ENCODE peak calls at places on chromosomes 5 and 9, in nine cellular contexts. H is HEK293T; K is activated naive CD4-positive, alpha-beta T cell; R is hypothalamus; F is omental fat pad; V is H54; B is G401; P is HFFc6; X is heart left ventricle. N is an unnamed sample.

GRCh38 chr5:137566118-137566541 is 67.0 kb upstream of the SPOCK1 start:
- DNase-seq in H (no peak), K (no peak), R (no peak), F (no peak), V (no peak), B (peak; percentile 10), P (no peak), X (peak; percentile 39), N (no peak)

GRCh38 chr5:134146651-134147544 is 29.9 kb downstream of the SKP1 start:
- DNase-seq in H (no peak), K (no peak), R (no peak), F (no peak), V (no peak), B (no peak), P (no peak), X (no peak), N (no peak)

GRCh38 chr9:110101531-110102161 is 106.3 kb downstream of the C9orf152 start:
- DNase-seq in H (no peak), K (no peak), R (no peak), F (no peak), V (no peak), B (no peak), P (no peak), X (peak; percentile 59), N (no peak)

GRCh38 chr5:19498852-19499251 is 489.1 kb downstream of the CDH18 start:
- DNase-seq in H (no peak), K (no peak), R (no peak), F (no peak), V (no peak), B (peak; percentile 47), P (no peak), X (no peak), N (no peak)

GRCh38 chr9:129482521-129483466 is 138.1 kb downstream of the C9orf50 start:
- DNase-seq in H (peak; percentile 69), K (peak; percentile 19), R (no peak), F (no peak), V (no peak), B (peak; percentile 87), P (peak; percentile 84), X (peak; percentile 88), N (peak; percentile 87)

GRCh38 chr5:141641634-141642278 is 5.0 kb downstream of the RELL2 start:
- DNase-seq in H (no peak), K (no peak), R (no peak), F (no peak), V (peak; percentile 87), B (no peak), P (peak; percentile 79), X (no peak), N (no peak)

GRCh38 chr5:57441557-57441956 is 41.1 kb downstream of the ACTBL2 start:
- DNase-seq in H (no peak), K (no peak), R (no peak), F (no peak), V (peak; percentile 40), B (no peak), P (peak; percentile 94), X (no peak), N (no peak)

GRCh38 chr5:92309336-92309991 is 926.3 kb upstream of the ARRDC3 start:
- DNase-seq in H (peak; percentile 21), K (no peak), R (no peak), F (no peak), V (no peak), B (peak; percentile 61), P (peak; percentile 38), X (no peak), N (no peak)

GRCh38 chr5:81409845-81410369 is 16.0 kb upstream of the ACOT12 start:
- DNase-seq in H (no peak), K (no peak), R (no peak), F (no peak), V (no peak), B (no peak), P (no peak), X (no peak), N (no peak)

GRCh38 chr9:76266649-76267627 is 127.3 kb downstream of the RFK start:
- DNase-seq in H (no peak), K (no peak), R (no peak), F (no peak), V (no peak), B (no peak), P (no peak), X (no peak), N (no peak)

GRCh38 chr5:128441923-128442322 is 96.1 kb downstream of the FBN2 start:
- DNase-seq in H (no peak), K (no peak), R (no peak), F (no peak), V (no peak), B (no peak), P (no peak), X (no peak), N (no peak)

GRCh38 chr5:34695275-34696032 is 39.3 kb downstream of the RAI14 start:
- DNase-seq in H (no peak), K (no peak), R (no peak), F (no peak), V (no peak), B (no peak), P (no peak), X (no peak), N (peak; percentile 2)

GRCh38 chr9:90964101-90965020 is 162.7 kb downstream of the SYK start:
- DNase-seq in H (no peak), K (no peak), R (no peak), F (no peak), V (no peak), B (no peak), P (no peak), X (no peak), N (no peak)

GRCh38 chr5:84092738-84093137 is 291.9 kb downstream of the EDIL3 start:
- DNase-seq in H (no peak), K (no peak), R (no peak), F (no peak), V (no peak), B (no peak), P (no peak), X (no peak), N (no peak)

GRCh38 chr5:163712011-163712410 is 206.6 kb downstream of the MAT2B start:
- DNase-seq in H (no peak), K (no peak), R (no peak), F (no peak), V (no peak), B (no peak), P (no peak), X (no peak), N (no peak)

GRCh38 chr9:75909776-75910175 is 19.3 kb downstream of the PCSK5 start:
- DNase-seq in H (no peak), K (no peak), R (no peak), F (no peak), V (no peak), B (no peak), P (no peak), X (no peak), N (no peak)

GRCh38 chr5:175383350-175383749 is 60.6 kb downstream of the DRD1 start:
- DNase-seq in H (no peak), K (no peak), R (no peak), F (no peak), V (no peak), B (no peak), P (no peak), X (no peak), N (no peak)

GRCh38 chr5:62043289-62044274 is 262.4 kb upstream of the KIF2A start:
- DNase-seq in H (no peak), K (no peak), R (no peak), F (no peak), V (no peak), B (no peak), P (no peak), X (no peak), N (no peak)

GRCh38 chr5:73945505-73945904 is 319.5 kb downstream of the ARHGEF28 start:
- DNase-seq in H (peak; percentile 21), K (no peak), R (no peak), F (no peak), V (no peak), B (no peak), P (no peak), X (no peak), N (no peak)

GRCh38 chr9:4894076-4894475 is 91.0 kb upstream of the JAK2 start:
- DNase-seq in H (no peak), K (no peak), R (no peak), F (no peak), V (no peak), B (no peak), P (peak; percentile 18), X (no peak), N (no peak)

GRCh38 chr5:147803941-147804717 is 21.6 kb upstream of the JAKMIP2 start:
- DNase-seq in H (no peak), K (no peak), R (no peak), F (no peak), V (no peak), B (no peak), P (no peak), X (no peak), N (no peak)

GRCh38 chr5:159051431-159052281 is 48.1 kb downstream of the EBF1 start:
- DNase-seq in H (no peak), K (peak; percentile 3), R (peak; percentile 17), F (no peak), V (no peak), B (peak; percentile 66), P (no peak), X (peak; percentile 70), N (no peak)

GRCh38 chr5:107618233-107618632 is 52.5 kb downstream of the EFNA5 start:
- DNase-seq in H (no peak), K (no peak), R (no peak), F (no peak), V (no peak), B (no peak), P (no peak), X (no peak), N (no peak)

GRCh38 chr5:74516217-74516636 is 124.3 kb downstream of the ENC1 start:
- DNase-seq in H (no peak), K (no peak), R (no peak), F (no peak), V (peak; percentile 19), B (no peak), P (peak; percentile 5), X (peak; percentile 36), N (no peak)

GRCh38 chr9:69502671-69503301 is 169.4 kb downstream of the APBA1 start:
- DNase-seq in H (no peak), K (no peak), R (no peak), F (no peak), V (no peak), B (no peak), P (peak; percentile 36), X (no peak), N (no peak)

GRCh38 chr5:154753792-154754191 is 1.4 kb upstream of the LARP1 start:
- DNase-seq in H (peak; percentile 33), K (no peak), R (no peak), F (peak; percentile 35), V (no peak), B (peak; percentile 70), P (peak; percentile 92), X (peak; percentile 80), N (peak; percentile 93)

GRCh38 chr9:967851-968641 is 8.4 kb upstream of the DMRT3 start:
- DNase-seq in H (peak; percentile 35), K (no peak), R (no peak), F (no peak), V (no peak), B (no peak), P (peak; percentile 4), X (no peak), N (peak; percentile 64)

GRCh38 chr5:75681125-75681830 is 36.0 kb downstream of the POC5 start:
- DNase-seq in H (peak; percentile 15), K (no peak), R (no peak), F (no peak), V (no peak), B (peak; percentile 67), P (peak; percentile 32), X (no peak), N (no peak)

GRCh38 chr5:157915638-157916037 is 56.7 kb upstream of the CLINT1 start:
- DNase-seq in H (no peak), K (no peak), R (peak; percentile 34), F (no peak), V (no peak), B (peak; percentile 94), P (no peak), X (peak; percentile 97), N (peak; percentile 50)

GRCh38 chr5:997001-997474 is 11.6 kb upstream of the NKD2 start:
- DNase-seq in H (no peak), K (no peak), R (no peak), F (no peak), V (no peak), B (no peak), P (no peak), X (peak; percentile 55), N (no peak)

GRCh38 chr9:17063535-17064135 is 71.2 kb upstream of the CNTLN start:
- DNase-seq in H (peak; percentile 43), K (no peak), R (no peak), F (no peak), V (peak; percentile 38), B (peak; percentile 55), P (peak; percentile 41), X (no peak), N (no peak)

N was measured in lower leg skin.